ENCODE peak calls at places on chromosomes 7 and 10, in six cellular contexts. B, M, J, A, W and S are unnamed samples.

GRCh38 chr7:70919491-70920073 is 212.4 kb upstream of the GALNT17 start:
- ATAC-seq in B (no peak), M (no peak), J (no peak), A (no peak), W (no peak), S (no peak)

GRCh38 chr10:51023611-51024010 is 50.7 kb upstream of the PRKG1 start:
- ATAC-seq in B (no peak), M (no peak), J (no peak), A (no peak), W (no peak), S (no peak)

GRCh38 chr7:34757570-34758110 is 99.6 kb downstream of the NPSR1 start:
- ATAC-seq in B (no peak), M (no peak), J (no peak), A (no peak), W (no peak), S (no peak)

GRCh38 chr7:107564553-107565298 is 955 bp downstream of the DUS4L start:
- ATAC-seq in B (no peak), M (peak), J (peak), A (peak), W (no peak), S (no peak)

GRCh38 chr10:15228426-15228825 is 59.9 kb upstream of the NMT2 start:
- ATAC-seq in B (no peak), M (no peak), J (no peak), A (no peak), W (no peak), S (no peak)

GRCh38 chr10:7152341-7152740 is 258.5 kb downstream of the SFMBT2 start:
- ATAC-seq in B (no peak), M (no peak), J (no peak), A (no peak), W (no peak), S (no peak)

GRCh38 chr10:92789067-92789466 is 59.3 kb upstream of the EXOC6 start:
- ATAC-seq in B (peak), M (no peak), J (no peak), A (no peak), W (no peak), S (no peak)

GRCh38 chr7:6228363-6228762 is 44.1 kb downstream of the CYTH3 start:
- ATAC-seq in B (no peak), M (no peak), J (peak), A (no peak), W (no peak), S (no peak)

GRCh38 chr10:116752969-116753665 is 10.8 kb upstream of the HSPA12A start:
- ATAC-seq in B (no peak), M (no peak), J (no peak), A (no peak), W (no peak), S (no peak)

GRCh38 chr10:6314620-6315205 is 112.0 kb downstream of the PFKFB3 start:
- ATAC-seq in B (no peak), M (no peak), J (no peak), A (peak), W (no peak), S (no peak)

GRCh38 chr7:2851499-2851898 is 7.4 kb upstream of the GNA12 start:
- ATAC-seq in B (no peak), M (peak), J (no peak), A (no peak), W (peak), S (no peak)

GRCh38 chr10:28111712-28112111 is 112.8 kb upstream of the ODAD2 start:
- ATAC-seq in B (no peak), M (no peak), J (peak), A (peak), W (no peak), S (no peak)

GRCh38 chr10:93821051-93821772 is 63.5 kb downstream of the LGI1 start:
- ATAC-seq in B (no peak), M (no peak), J (no peak), A (peak), W (no peak), S (no peak)

GRCh38 chr7:140541513-140542192 is 62.3 kb upstream of the MKRN1 start:
- ATAC-seq in B (no peak), M (no peak), J (peak), A (peak), W (no peak), S (peak)

GRCh38 chr7:126436213-126436868 is 816.4 kb downstream of the GRM8 start:
- ATAC-seq in B (no peak), M (no peak), J (peak), A (no peak), W (no peak), S (no peak)

GRCh38 chr7:117302396-117302795 is 20.5 kb downstream of the WNT2 start:
- ATAC-seq in B (no peak), M (no peak), J (peak), A (no peak), W (no peak), S (no peak)

GRCh38 chr10:6140141-6140841 is 51.5 kb downstream of the RBM17 start:
- ATAC-seq in B (no peak), M (peak), J (no peak), A (no peak), W (no peak), S (no peak)